ENCODE peak calls at places on chromosomes 12 and 14, in four cellular contexts. T, L, B and G are unnamed samples.

GRCh38 chr12:112381421-112381897 is 772 bp downstream of the HECTD4 start:
- DNase-seq in T (no peak), L (no peak), B (peak), G (no peak)

GRCh38 chr14:75138492-75138891 is 11.6 kb upstream of the NEK9 start:
- DNase-seq in T (no peak), L (no peak), B (no peak), G (no peak)

GRCh38 chr14:41636492-41637392 is 30.1 kb downstream of the LRFN5 start:
- DNase-seq in T (no peak), L (peak), B (no peak), G (no peak)

GRCh38 chr12:82721726-82722125 is 35.0 kb downstream of the TMTC2 start:
- DNase-seq in T (no peak), L (no peak), B (no peak), G (no peak)

GRCh38 chr14:106831322-106831720 is 1304.9 kb downstream of the TMEM121 start:
- DNase-seq in T (peak), L (peak), B (peak), G (peak)

GRCh38 chr12:2265461-2266167 is 212.8 kb downstream of the CACNA1C start:
- DNase-seq in T (no peak), L (no peak), B (no peak), G (no peak)

GRCh38 chr12:131121705-131122405 is 168.1 kb downstream of the ADGRD1 start:
- DNase-seq in T (no peak), L (no peak), B (peak), G (no peak)

GRCh38 chr12:65570451-65571130 is 253.7 kb upstream of the HMGA2 start:
- DNase-seq in T (no peak), L (no peak), B (no peak), G (no peak)

GRCh38 chr12:79433465-79434072 is 257.2 kb downstream of the PAWR start:
- DNase-seq in T (no peak), L (no peak), B (no peak), G (no peak)

DNA sequence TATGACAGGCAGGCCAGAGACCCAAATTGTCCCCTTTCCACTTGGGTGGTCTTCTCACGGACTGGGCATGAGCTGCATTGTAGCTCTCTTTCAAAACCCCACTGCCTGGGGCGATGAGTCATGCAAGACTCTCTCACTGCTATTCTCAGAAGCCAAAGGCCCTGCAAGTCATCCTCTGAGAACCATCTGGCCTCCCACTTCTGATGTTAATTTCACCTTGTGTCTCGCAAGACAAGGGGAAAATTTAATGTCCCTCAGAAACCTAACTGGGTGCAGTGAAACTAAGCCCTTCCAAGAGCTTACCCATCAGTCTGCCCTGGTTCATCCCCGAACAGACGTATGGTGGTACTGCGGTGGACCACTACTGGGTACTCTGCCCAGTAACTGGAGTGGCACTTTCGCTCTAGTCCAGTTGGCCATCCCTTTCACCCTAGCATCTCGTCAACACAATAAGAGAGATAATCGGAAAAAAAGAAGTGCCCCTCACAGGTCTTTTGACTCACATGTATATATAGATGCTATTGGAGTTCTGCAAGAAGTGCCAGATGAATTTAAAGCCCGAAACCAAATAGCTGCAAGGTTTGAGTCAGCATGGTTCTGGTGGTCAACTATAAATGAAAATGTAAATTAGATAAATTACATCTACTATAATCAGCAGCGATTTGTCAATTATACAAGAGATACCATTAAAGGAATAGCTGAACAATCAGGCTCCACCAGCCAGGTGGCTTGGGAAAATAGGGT is 31.3 kb upstream of the LALBA start:
- DNase-seq in T (peak), L (no peak), B (peak), G (no peak)
- TF ChIP-seq HMGXB4 in T (no peak), L (no peak), B (no peak), G (no peak)

GRCh38 chr12:130029151-130029550 is 125.3 kb upstream of the TMEM132D start:
- DNase-seq in T (no peak), L (no peak), B (no peak), G (no peak)
- TF ChIP-seq HMGXB4 in T (no peak), L (no peak), B (no peak), G (no peak)

GRCh38 chr12:105234197-105234596 is 1.8 kb downstream of the APPL2 start:
- DNase-seq in T (no peak), L (no peak), B (no peak), G (no peak)
- TF ChIP-seq HMGXB4 in T (no peak), L (no peak), B (no peak), G (no peak)

DNA sequence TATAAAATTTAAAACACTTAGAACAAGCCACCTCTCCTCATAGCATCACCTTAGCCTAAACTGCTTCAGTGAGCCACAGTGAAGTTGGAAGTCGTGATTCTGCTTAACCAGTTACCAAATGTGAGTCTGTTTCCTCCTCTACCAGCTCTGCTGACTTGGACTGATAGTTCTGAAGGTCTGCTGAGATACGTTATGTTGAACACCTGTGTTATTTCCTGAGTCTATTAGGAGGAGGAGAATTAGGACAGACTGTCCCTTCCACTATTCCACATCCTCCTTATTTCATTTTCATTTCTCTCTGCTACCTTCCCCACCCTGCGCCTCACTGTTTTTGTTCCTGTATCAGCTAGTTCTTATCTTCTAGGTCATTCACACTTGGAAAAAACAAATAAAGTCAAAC is 2.4 kb downstream of the SLC2A14 start:
- DNase-seq in T (no peak), L (no peak), B (no peak), G (no peak)
- TF ChIP-seq HMGXB4 in T (no peak), L (no peak), B (no peak), G (no peak)

DNA sequence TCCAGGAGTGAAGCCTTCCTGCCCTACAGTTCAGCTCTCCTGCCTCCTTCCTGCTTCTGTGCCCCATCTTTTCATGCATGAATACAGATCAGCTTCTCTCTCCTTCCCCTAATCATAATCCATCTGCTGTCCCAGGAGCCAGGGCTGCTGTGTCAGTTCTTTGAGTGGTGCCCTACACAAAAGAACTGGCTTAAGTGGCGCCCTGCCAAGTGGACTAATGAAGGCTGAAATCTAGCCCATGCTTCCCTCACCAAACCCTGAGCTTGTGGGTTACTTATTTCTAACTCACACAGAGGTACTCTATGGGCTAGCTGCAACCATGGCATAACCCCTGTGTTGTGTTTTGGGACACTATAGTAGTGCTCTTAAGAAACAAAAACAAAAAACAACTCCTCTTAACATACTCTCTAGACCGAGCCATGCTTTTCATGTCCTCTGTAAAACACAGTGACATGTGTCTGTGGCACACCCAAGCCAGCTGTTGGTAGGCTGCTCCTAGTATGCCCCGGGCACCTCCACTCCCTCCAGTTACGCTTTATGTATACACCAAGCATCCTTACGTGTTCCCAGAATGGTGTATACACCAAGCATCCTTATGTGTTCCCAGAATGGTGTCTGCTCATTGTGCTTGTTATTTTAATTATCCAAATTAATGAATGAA is 19.3 kb upstream of the ETV6 start:
- DNase-seq in T (no peak), L (no peak), B (no peak), G (no peak)
- TF ChIP-seq HMGXB4 in T (no peak), L (no peak), B (no peak), G (no peak)

DNA sequence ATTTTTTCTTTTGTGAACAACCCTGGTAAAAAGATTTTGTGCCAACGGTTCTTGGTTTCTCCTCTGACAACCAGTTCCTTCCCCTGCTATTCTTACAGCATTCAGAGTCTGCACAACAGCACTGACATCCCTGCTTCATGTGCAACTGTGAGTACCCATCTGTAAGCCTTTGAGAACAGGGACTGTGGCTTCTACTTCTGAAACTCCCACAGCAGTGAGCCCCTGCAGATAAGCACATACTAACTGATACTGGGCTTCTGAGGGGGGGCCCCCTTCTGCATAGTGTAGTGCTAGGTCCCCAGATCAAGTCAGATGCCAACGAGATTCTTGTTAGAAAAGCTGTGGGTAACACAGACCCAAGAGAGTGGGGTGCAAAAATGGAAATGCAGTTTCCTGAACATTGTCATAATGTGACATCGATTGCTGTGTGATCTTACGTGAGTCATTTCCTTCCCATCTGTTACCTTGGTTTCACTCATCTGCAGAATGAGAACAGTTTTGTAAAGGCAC is 11.1 kb upstream of the NINJ2 start:
- DNase-seq in T (no peak), L (no peak), B (peak), G (no peak)
- TF ChIP-seq HMGXB4 in T (no peak), L (no peak), B (no peak), G (no peak)

GRCh38 chr14:71478542-71478941 is 453.7 kb upstream of the RGS6 start:
- DNase-seq in T (no peak), L (no peak), B (no peak), G (no peak)
- TF ChIP-seq HMGXB4 in T (no peak), L (no peak), B (no peak), G (no peak)